ENCODE peak calls at places on chromosome 20, in four cellular contexts. O is H1, L is HL-60, M is HCT116. R is an unnamed sample.

GRCh38 chr20:23080521-23080920 is 5.6 kb downstream of the CD93 start:
- DNase-seq in O (no peak), L (no peak), M (no peak), R (no peak)

GRCh38 chr20:3349786-3350185 is 57.7 kb downstream of the DNAAF9 start:
- DNase-seq in O (no peak), L (no peak), M (no peak), R (no peak)

GRCh38 chr20:24451992-24452391 is 17.4 kb upstream of the SYNDIG1 start:
- DNase-seq in O (no peak), L (no peak), M (no peak), R (no peak)

GRCh38 chr20:24502184-24502583 is 32.8 kb downstream of the SYNDIG1 start:
- DNase-seq in O (no peak), L (no peak), M (no peak), R (no peak)

GRCh38 chr20:24702501-24703283 is 233.3 kb downstream of the SYNDIG1 start:
- DNase-seq in O (no peak), L (no peak), M (no peak), R (no peak)

GRCh38 chr20:39916236-39916635 is 772.8 kb downstream of the MAFB start:
- DNase-seq in O (no peak), L (no peak), M (no peak), R (no peak)

GRCh38 chr20:53826597-53827291 is 233.1 kb upstream of the ZNF217 start:
- DNase-seq in O (no peak), L (peak; percentile 45), M (no peak), R (no peak)

GRCh38 chr20:43564993-43565757 is 6.3 kb downstream of the SGK2 start:
- DNase-seq in O (no peak), L (no peak), M (no peak), R (no peak)

GRCh38 chr20:25287631-25288290 is 39.9 kb downstream of the PYGB start:
- DNase-seq in O (no peak), L (no peak), M (no peak), R (no peak)

GRCh38 chr20:20289331-20289730 is 78.6 kb upstream of the INSM1 start:
- DNase-seq in O (no peak), L (no peak), M (no peak), R (no peak)

GRCh38 chr20:34515484-34516037 is 661 bp upstream of the DYNLRB1 start:
- DNase-seq in O (peak; percentile 67), L (peak; percentile 58), M (no peak), R (peak; percentile 50)

GRCh38 chr20:32893878-32894483 is 35.3 kb downstream of the EFCAB8 start:
- DNase-seq in O (peak; percentile 41), L (peak; percentile 5), M (no peak), R (no peak)

GRCh38 chr20:36461600-36462439 is 79.5 kb upstream of the MYL9 start:
- DNase-seq in O (no peak), L (peak; percentile 31), M (no peak), R (peak; percentile 63)

GRCh38 chr20:52500150-52500549 is 308.6 kb upstream of the ZFP64 start:
- DNase-seq in O (no peak), L (no peak), M (no peak), R (no peak)

GRCh38 chr20:34544109-34544793 is 14.3 kb upstream of the MAP1LC3A start:
- DNase-seq in O (no peak), L (no peak), M (no peak), R (no peak)

GRCh38 chr20:5608448-5609161 is 141.6 kb upstream of the SHLD1 start:
- DNase-seq in O (no peak), L (no peak), M (no peak), R (no peak)

GRCh38 chr20:14055127-14055742 is 59.9 kb downstream of the MACROD2 start:
- DNase-seq in O (no peak), L (peak; percentile 14), M (peak; percentile 48), R (no peak)

GRCh38 chr20:40638414-40638813 is 50.6 kb downstream of the MAFB start:
- DNase-seq in O (no peak), L (no peak), M (no peak), R (no peak)

GRCh38 chr20:63641792-63642517 is 11.3 kb downstream of the STMN3 start:
- DNase-seq in O (no peak), L (peak; percentile 63), M (peak; percentile 79), R (peak; percentile 94)
- TF ChIP-seq CTCF in O (peak; percentile 63), L (no peak), M (peak; percentile 52), R (peak; percentile 61)

GRCh38 chr20:47391276-47392010 is 34.9 kb upstream of the ZMYND8 start:
- DNase-seq in O (no peak), L (no peak), M (no peak), R (no peak)
- TF ChIP-seq POLR2AphosphoS5 in O (no peak), L (no peak), M (no peak), R (no peak)

DNA sequence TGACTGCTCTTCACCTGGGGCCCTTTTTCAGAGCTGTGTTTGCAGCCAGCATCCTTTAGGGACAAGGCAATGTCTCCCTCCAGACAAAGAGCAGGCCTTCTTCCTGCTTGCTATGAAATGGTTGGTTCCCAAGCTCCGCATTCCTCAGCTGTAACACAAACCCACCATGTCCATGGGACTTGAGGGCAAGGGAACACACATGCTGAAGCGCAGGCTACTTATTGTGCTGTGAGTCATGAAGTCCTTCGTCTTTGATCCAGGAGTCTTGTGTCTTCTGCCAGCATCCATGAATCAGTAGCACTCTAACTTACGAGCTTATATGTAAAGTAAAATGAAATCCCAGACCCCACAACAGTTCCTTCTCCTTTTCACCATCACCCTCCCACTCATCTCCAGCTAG is 59.0 kb downstream of the ANKRD60 start:
- DNase-seq in O (no peak), L (no peak), M (no peak), R (no peak)
- H3K27me3 ChIP-seq in O (no peaks in the 10 kb centered on the region), L (no peaks in the 10 kb centered on the region), M (no peaks in the 10 kb centered on the region), R (no peaks in the 10 kb centered on the region)

GRCh38 chr20:48599106-48599747 is 228.6 kb downstream of the PREX1 start:
- DNase-seq in O (no peak), L (no peak), M (no peak), R (no peak)
- TF ChIP-seq CTCF in O (no peak), L (no peak), M (no peak), R (no peak)

DNA sequence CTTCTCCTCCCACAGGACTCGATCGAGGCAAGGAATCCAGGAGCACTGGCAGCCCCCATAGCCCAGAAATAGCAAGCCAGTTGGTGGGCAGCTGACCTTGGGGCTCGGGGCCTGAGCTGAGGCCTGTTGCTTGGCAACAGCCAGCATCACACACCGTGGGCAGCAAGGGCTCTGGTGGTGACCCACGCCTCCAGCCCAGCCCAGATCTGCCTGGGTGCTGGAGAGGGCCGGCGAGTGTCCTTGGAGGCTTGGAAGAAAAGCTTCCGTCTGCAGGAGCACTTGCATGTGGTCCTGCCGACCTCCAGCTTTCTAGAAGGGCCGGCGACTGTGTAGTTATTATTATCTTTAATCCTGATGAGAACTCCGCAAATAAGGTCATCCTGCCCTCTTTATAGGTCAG is 67.3 kb downstream of the STK35 start:
- DNase-seq in O (no peak), L (no peak), M (no peak), R (no peak)
- TF ChIP-seq POLR2AphosphoS5 in O (no peak), L (no peak), M (no peak), R (no peak)

GRCh38 chr20:49460916-49461315 is 21.6 kb downstream of the KCNB1 start:
- DNase-seq in O (no peak), L (no peak), M (no peak), R (peak; percentile 76)
- H3K27me3 ChIP-seq in O (no peaks in the 10 kb centered on the region), L (peaks cover 25% of the 10 kb centered on the region), M (peaks cover 5% of the 10 kb centered on the region), R (no peaks in the 10 kb centered on the region)

GRCh38 chr20:38649275-38649891 is 47.8 kb downstream of the ARHGAP40 start:
- DNase-seq in O (no peak), L (no peak), M (no peak), R (no peak)
- TF ChIP-seq CTCF in O (peak; percentile 82), L (peak; percentile 19), M (peak; percentile 66), R (no peak)